ENCODE peak calls at places on chromosomes 4 and X, in four cellular contexts. K is transverse colon, O is OCI-LY7, N is lower leg skin. F is an unnamed sample.

GRCh38 chrX:15908891-15909290 is 54.3 kb upstream of the AP1S2 start:
- DNase-seq in K (no peak), O (no peak), N (no peak), F (no peak)

GRCh38 chrX:154008521-154008920 is 11.2 kb downstream of the IRAK1 start:
- DNase-seq in O (no peak), K (no peak), N (no peak), F (no peak)

GRCh38 chr4:80221161-80221560 is 23.9 kb downstream of the PRDM8 start:
- DNase-seq in K (no peak), N (no peak), O (peak), F (peak)

GRCh38 chrX:150456466-150456865 is 93.3 kb downstream of the MAMLD1 start:
- DNase-seq in K (no peak), N (no peak), O (no peak), F (no peak)

GRCh38 chr4:112297495-112297894 is 326 bp downstream of the ALPK1 start:
- DNase-seq in N (no peak), K (no peak), O (no peak), F (no peak)

GRCh38 chr4:122548452-122548851 is 72.4 kb downstream of the IL21 start:
- DNase-seq in N (no peak), O (no peak), K (no peak), F (no peak)

GRCh38 chr4:22029803-22030202 is 81.2 kb upstream of the KCNIP4 start:
- DNase-seq in K (no peak), O (no peak), N (no peak), F (no peak)

GRCh38 chr4:170202721-170203120 is 113.0 kb upstream of the AADAT start:
- DNase-seq in N (no peak), O (peak), K (no peak), F (no peak)

GRCh38 chr4:174332741-174333493 is 49.2 kb downstream of the CEP44 start:
- DNase-seq in O (no peak), K (no peak), N (no peak), F (no peak)

GRCh38 chrX:130395341-130395740 is 6.4 kb upstream of the RBMX2 start:
- DNase-seq in K (no peak), O (no peak), N (no peak), F (no peak)

DNA sequence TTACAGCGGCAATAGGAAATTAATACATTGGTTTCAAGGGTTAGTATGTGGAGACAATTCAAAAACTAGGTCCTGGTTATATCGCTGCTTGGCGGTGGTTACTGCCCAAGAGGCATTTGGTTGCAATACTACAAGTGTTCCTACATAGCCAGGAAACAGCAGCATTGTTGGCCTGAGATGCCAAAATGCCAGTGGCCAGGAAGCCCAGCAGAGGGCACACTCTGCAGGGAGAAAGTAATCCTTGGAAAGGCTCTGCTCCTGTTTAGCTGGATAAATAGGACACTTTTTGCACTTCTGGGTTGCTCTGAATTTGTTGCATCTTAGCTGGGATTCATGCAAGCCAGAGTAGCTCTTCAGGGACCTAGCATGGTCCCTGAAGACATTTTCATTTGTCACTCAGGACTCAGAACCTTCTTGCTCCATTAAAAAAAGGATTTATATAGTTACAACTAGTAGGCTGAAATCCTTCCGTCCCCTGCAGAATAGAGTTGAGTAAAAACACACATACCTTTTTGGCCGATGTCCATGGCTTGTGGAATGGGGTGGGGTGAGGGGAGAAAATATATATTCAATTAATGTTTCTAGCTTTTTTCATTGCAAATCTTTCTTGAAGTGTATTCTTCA is 8.1 kb upstream of the GPR119 start:
- DNase-seq in O (peak), N (no peak), K (peak), F (peak)
- TF ChIP-seq CTCF in O (peak), N (no peak), K (peak), F (peak)

GRCh38 chrX:20139966-20140365 is 1.7 kb downstream of the EIF1AX start:
- DNase-seq in K (no peak), N (no peak), O (no peak), F (peak)
- H3K4me3 ChIP-seq in K (peak), N (no peak), O (peak), F (peak)

GRCh38 chrX:71514367-71515038 is 18.4 kb upstream of the OGT start:
- DNase-seq in N (no peak), O (no peak), K (peak), F (no peak)
- TF ChIP-seq CTCF in N (no peak), O (no peak), K (no peak), F (no peak)

GRCh38 chr4:143184503-143185252 is at the start of gene USP38:
- DNase-seq in O (peak), K (peak), N (peak), F (peak)

GRCh38 chr4:143186202-143186601 is 1.5 kb downstream of the USP38 start:
- DNase-seq in O (no peak), K (no peak), N (no peak), F (peak)

GRCh38 chr4:143185253-143186107 is 763 bp downstream of the USP38 start:
- DNase-seq in K (peak), O (peak), N (peak), F (peak)

GRCh38 chr4:143184217-143184502 is 557 bp upstream of the USP38 start:
- DNase-seq in N (no peak), O (peak), K (no peak), F (no peak)

GRCh38 chr4:143183513-143184216 is 1.1 kb upstream of the USP38 start:
- DNase-seq in O (no peak), N (no peak), K (no peak), F (no peak)
- H3K4me3 ChIP-seq in O (peak), N (peak), K (peak), F (peak)

GRCh38 chrX:53544936-53545335 is 110.8 kb upstream of the HSD17B10 start:
- DNase-seq in K (no peak), O (no peak), N (no peak), F (no peak)
- TF ChIP-seq CTCF in K (no peak), O (no peak), N (no peak), F (no peak)

F was measured in AG10803.